ENCODE peak calls at places on chromosomes 4 and X, in six cellular contexts. O, X, C, F, N and Z are unnamed samples.

GRCh38 chr4:45662996-45663395 is 460.9 kb downstream of the GABRG1 start:
- DNase-seq in O (peak), X (no peak), C (no peak), F (peak), N (no peak), Z (peak)

GRCh38 chrX:4762196-4762595 is 1048.7 kb upstream of the PRKX start:
- DNase-seq in O (no peak), X (no peak), C (no peak), F (no peak), N (no peak), Z (no peak)

GRCh38 chrX:30618160-30618765 is 35.0 kb upstream of the GK start:
- DNase-seq in O (no peak), X (no peak), C (no peak), F (no peak), N (peak), Z (peak)

GRCh38 chr4:147851135-147851534 is 119.2 kb downstream of the ARHGAP10 start:
- DNase-seq in O (no peak), X (no peak), C (no peak), F (no peak), N (no peak), Z (no peak)

GRCh38 chr4:153156263-153156662 is 48.0 kb upstream of the TRIM2 start:
- DNase-seq in O (no peak), X (no peak), C (no peak), F (no peak), N (peak), Z (no peak)

GRCh38 chr4:173367285-173367684 is 3.5 kb upstream of the SAP30 start:
- DNase-seq in O (no peak), X (no peak), C (no peak), F (no peak), N (no peak), Z (peak)

GRCh38 chr4:138488527-138488926 is 246.4 kb upstream of the SLC7A11 start:
- DNase-seq in O (no peak), X (no peak), C (no peak), F (no peak), N (no peak), Z (peak)

GRCh38 chr4:78706302-78706701 is 69.8 kb upstream of the BMP2K start:
- DNase-seq in O (no peak), X (no peak), C (no peak), F (no peak), N (peak), Z (no peak)

GRCh38 chr4:1072830-1073446 is 40.4 kb downstream of the RNF212 start:
- DNase-seq in O (no peak), X (peak), C (peak), F (no peak), N (peak), Z (peak)

GRCh38 chrX:153819398-153820083 is 10.8 kb downstream of the PDZD4 start:
- DNase-seq in O (no peak), X (peak), C (no peak), F (no peak), N (peak), Z (no peak)

GRCh38 chr4:101708640-101709039 is 81.9 kb upstream of the BANK1 start:
- DNase-seq in O (no peak), X (no peak), C (no peak), F (no peak), N (no peak), Z (peak)

GRCh38 chr4:185469539-185470154 is 1.9 kb downstream of the CCDC110 start:
- DNase-seq in O (no peak), X (no peak), C (no peak), F (no peak), N (peak), Z (no peak)

GRCh38 chrX:16603822-16604221 is 46.1 kb upstream of the S100G start:
- DNase-seq in O (no peak), X (no peak), C (no peak), F (no peak), N (no peak), Z (peak)

GRCh38 chr4:46506876-46507275 is 116.9 kb upstream of the GABRA2 start:
- DNase-seq in O (no peak), X (no peak), C (no peak), F (peak), N (no peak), Z (peak)

GRCh38 chr4:94757192-94758140 is at the start of gene BMPR1B:
- DNase-seq in O (no peak), X (no peak), C (no peak), F (peak), N (peak), Z (peak)

GRCh38 chr4:6472387-6473263 is at the start of gene PPP2R2C:
- DNase-seq in O (no peak), X (no peak), C (no peak), F (no peak), N (peak), Z (no peak)

GRCh38 chr4:25457053-25457715 is 80.1 kb downstream of the ANAPC4 start:
- DNase-seq in O (no peak), X (no peak), C (no peak), F (no peak), N (no peak), Z (peak)

GRCh38 chr4:2263701-2264321 is 1.9 kb upstream of the MXD4 start:
- DNase-seq in O (peak), X (peak), C (no peak), F (no peak), N (no peak), Z (no peak)

GRCh38 chr4:21769404-21770147 is 179.0 kb downstream of the KCNIP4 start:
- DNase-seq in O (no peak), X (no peak), C (no peak), F (peak), N (no peak), Z (peak)

GRCh38 chr4:118867311-118868067 is 21.2 kb upstream of the SYNPO2 start:
- DNase-seq in O (no peak), X (no peak), C (no peak), F (no peak), N (no peak), Z (peak)

GRCh38 chr4:1520145-1520661 is 114.0 kb upstream of the NKX1-1 start:
- DNase-seq in O (no peak), X (peak), C (no peak), F (no peak), N (no peak), Z (no peak)

GRCh38 chrX:150361070-150361776 is 1.9 kb upstream of the MAMLD1 start:
- DNase-seq in O (no peak), X (no peak), C (no peak), F (no peak), N (peak), Z (no peak)

GRCh38 chr4:173518419-173519102 is 11.5 kb downstream of the HAND2 start:
- DNase-seq in O (no peak), X (no peak), C (no peak), F (no peak), N (peak), Z (no peak)

GRCh38 chr4:1502501-1502886 is 96.3 kb upstream of the NKX1-1 start:
- DNase-seq in O (no peak), X (no peak), C (no peak), F (no peak), N (no peak), Z (no peak)

GRCh38 chr4:23165669-23166068 is 472.9 kb downstream of the GBA3 start:
- DNase-seq in O (no peak), X (no peak), C (no peak), F (no peak), N (no peak), Z (no peak)

DNA sequence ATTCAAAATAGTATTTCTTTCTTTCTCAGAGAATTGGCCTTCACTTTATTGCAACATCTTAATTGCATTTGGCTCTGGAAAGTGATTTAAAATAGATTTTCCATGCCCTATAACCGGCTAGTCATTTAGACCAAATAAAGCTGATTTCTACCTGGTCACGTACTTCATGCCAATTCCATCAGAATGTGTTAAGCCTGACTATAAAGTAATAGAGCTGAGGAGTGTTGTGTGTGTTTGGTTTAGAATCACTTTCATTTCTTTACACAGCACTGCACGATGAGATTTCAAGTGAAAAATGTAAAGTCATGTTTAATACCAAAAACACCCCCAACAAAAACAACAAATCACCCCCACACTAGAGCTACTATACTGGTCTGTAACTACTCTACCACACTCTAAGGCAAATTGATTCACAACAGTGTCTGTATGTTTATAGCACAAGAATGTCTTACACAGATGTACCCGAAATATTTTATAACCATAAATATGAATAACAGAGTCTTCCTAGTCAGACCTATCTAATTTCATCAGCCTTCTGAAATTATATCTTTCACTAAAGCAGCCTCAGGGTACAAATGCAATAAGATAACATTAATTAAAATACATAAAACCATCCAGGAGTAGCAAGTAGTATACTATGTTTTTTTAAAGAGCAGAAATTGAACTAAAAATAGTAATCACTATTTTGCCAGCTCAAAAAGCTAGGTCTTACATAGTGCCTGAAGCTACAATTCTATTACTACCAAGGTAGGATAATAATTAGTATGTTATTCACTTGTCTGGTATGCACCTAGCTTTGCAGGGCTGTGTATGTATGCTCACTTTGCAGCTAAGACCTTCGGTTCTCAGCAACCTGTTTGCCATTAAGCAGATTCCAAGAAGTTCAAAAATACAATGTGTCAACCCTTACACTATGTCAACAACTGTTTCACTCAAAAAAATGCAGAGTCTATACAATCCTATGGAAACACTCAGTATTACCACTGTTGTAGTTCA is 28.4 kb downstream of the APBB2 start:
- DNase-seq in O (no peak), X (no peak), C (no peak), F (peak), N (no peak), Z (no peak)
- H3K4me3 ChIP-seq in O (no peak), X (peak), C (no peak), F (no peak), N (no peak), Z (no peak)

DNA sequence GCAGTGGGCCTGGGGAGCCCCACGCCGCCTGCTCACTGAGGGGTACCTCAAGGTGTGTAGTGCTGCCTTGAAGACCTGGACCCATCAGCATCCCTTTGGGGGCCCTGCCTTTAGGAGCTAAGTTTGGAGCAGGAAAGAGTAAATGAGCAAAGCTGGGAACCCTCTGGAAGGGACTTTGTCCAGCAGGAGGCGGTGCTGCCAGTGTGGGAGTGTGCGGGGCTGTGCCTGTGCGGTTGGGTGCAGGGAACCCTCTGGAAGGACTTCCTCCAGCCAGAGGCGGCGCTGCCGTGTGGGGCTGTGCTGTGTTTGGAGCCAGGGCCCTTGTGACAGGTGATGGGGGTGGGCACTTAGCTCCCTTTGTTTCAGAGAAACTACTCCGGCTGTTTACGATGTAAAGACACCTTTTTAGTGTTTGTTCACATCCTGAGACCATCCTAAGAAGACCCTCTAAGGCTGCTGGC is 25.8 kb downstream of the RGS12 start:
- DNase-seq in O (no peak), X (no peak), C (no peak), F (no peak), N (peak), Z (no peak)
- TF ChIP-seq CTCF in O (peak), X (no peak), C (no peak), F (peak), N (peak), Z (no peak)

GRCh38 chrX:139286342-139286741 is 244.2 kb upstream of the F9 start:
- DNase-seq in O (no peak), X (no peak), C (no peak), F (no peak), N (no peak), Z (no peak)
- H3K4me3 ChIP-seq in O (no peak), X (no peak), C (no peak), F (no peak), N (no peak), Z (no peak)

GRCh38 chrX:108165349-108166111 is 74.0 kb downstream of the ATG4A start:
- DNase-seq in O (no peak), X (no peak), C (no peak), F (no peak), N (peak), Z (peak)
- TF ChIP-seq CTCF in O (peak), X (no peak), C (no peak), F (peak), N (peak), Z (peak)

DNA sequence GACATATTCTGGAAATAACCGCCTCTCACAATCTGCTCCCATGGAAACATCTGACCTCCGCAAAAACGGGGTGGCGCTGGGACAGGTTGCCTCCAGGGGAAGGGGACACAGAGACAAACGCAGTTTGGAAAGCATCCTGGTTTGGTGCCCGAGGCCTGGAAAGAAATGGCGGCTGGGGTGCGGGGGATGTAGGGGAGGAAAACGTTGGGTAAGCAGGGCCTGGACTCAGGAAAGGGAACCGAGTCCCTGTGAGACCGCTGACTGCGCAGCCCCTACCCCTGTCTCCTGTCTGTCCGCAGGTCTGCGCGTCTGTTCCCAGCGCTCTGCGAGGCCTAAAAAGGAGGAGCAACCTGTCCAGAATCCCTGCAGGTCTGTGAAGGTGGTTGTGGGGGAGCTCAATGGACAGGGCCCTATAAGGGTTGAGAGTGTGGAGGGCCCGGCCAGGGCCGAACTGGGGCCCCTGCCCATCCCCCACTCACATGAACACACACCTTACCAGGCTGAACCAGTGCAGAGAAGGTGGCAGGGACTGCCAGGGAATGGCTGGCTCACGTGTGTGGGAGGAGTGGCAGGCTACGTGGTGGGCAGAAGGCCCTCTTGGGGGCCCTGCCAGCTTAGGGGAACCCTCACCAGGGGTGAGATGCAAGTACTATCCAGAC is 671 bp downstream of the TCEAL3 start:
- DNase-seq in O (no peak), X (peak), C (no peak), F (no peak), N (peak), Z (no peak)
- H3K4me3 ChIP-seq in O (peak), X (peak), C (peak), F (peak), N (peak), Z (peak)

GRCh38 chr4:77418333-77418732 is 187.3 kb upstream of the CXCL13 start:
- DNase-seq in O (no peak), X (no peak), C (no peak), F (no peak), N (peak), Z (peak)
- TF ChIP-seq CTCF in O (no peak), X (no peak), C (no peak), F (peak), N (peak), Z (peak)